ENCODE peak calls at places on chromosomes 4 and X, in four cellular contexts. I, S, A and L are unnamed samples.

GRCh38 chr4:577499-578450 is 1.7 kb upstream of the TMEM271 start:
- DNase-seq in I (peak), S (no peak), A (peak), L (peak)

GRCh38 chrX:154083134-154083517 is 14.4 kb downstream of the MECP2 start:
- DNase-seq in I (no peak), S (no peak), A (no peak), L (no peak)

GRCh38 chr4:46484881-46485280 is 95.0 kb upstream of the GABRA2 start:
- DNase-seq in I (no peak), S (no peak), A (no peak), L (no peak)

GRCh38 chr4:4981827-4982226 is 37.4 kb downstream of the CYTL1 start:
- DNase-seq in I (peak), S (no peak), A (no peak), L (no peak)

GRCh38 chr4:63619771-63620170 is 789.5 kb downstream of the TECRL start:
- DNase-seq in I (no peak), S (no peak), A (no peak), L (no peak)

GRCh38 chr4:11470709-11471441 is 42.2 kb upstream of the HS3ST1 start:
- DNase-seq in I (no peak), S (no peak), A (no peak), L (no peak)

GRCh38 chrX:53795583-53795982 is 109.1 kb upstream of the HUWE1 start:
- DNase-seq in I (peak), S (no peak), A (no peak), L (no peak)

GRCh38 chr4:80538276-80538926 is 202.9 kb downstream of the CFAP299 start:
- DNase-seq in I (no peak), S (no peak), A (peak), L (no peak)

GRCh38 chr4:45438047-45438446 is 685.8 kb downstream of the GABRG1 start:
- DNase-seq in I (no peak), S (no peak), A (no peak), L (no peak)

GRCh38 chr4:158065176-158065575 is 107.6 kb downstream of the GASK1B start:
- DNase-seq in I (no peak), S (no peak), A (no peak), L (no peak)

GRCh38 chrX:40112996-40113395 is 15.2 kb upstream of the BCOR start:
- DNase-seq in I (no peak), S (no peak), A (no peak), L (no peak)

GRCh38 chrX:119541188-119541587 is 24.0 kb downstream of the STEEP1 start:
- DNase-seq in I (no peak), S (no peak), A (peak), L (no peak)

GRCh38 chr4:186979966-186980745 is 256.5 kb upstream of the FAT1 start:
- DNase-seq in I (peak), S (no peak), A (no peak), L (no peak)

GRCh38 chrX:10447577-10448214 is 172.7 kb downstream of the MID1 start:
- DNase-seq in I (no peak), S (no peak), A (peak), L (no peak)

GRCh38 chrX:63922221-63922620 is 137.2 kb upstream of the ARHGEF9 start:
- DNase-seq in I (no peak), S (no peak), A (peak), L (no peak)

GRCh38 chr4:956531-957230 is 16.7 kb downstream of the DGKQ start:
- DNase-seq in I (no peak), S (no peak), A (no peak), L (no peak)

GRCh38 chr4:168628251-168628650 is 131.4 kb downstream of the PALLD start:
- DNase-seq in I (no peak), S (no peak), A (no peak), L (no peak)

GRCh38 chrX:135596495-135596894 is 76.0 kb downstream of the INTS6L start:
- DNase-seq in I (peak), S (peak), A (peak), L (no peak)

GRCh38 chr4:7059673-7060072 is 8.2 kb downstream of the GRPEL1 start:
- DNase-seq in I (no peak), S (no peak), A (no peak), L (no peak)

GRCh38 chr4:4948370-4948769 is 70.9 kb downstream of the CYTL1 start:
- DNase-seq in I (no peak), S (no peak), A (no peak), L (no peak)

GRCh38 chr4:78293841-78294301 is 236.7 kb downstream of the FRAS1 start:
- DNase-seq in I (peak), S (no peak), A (peak), L (no peak)

GRCh38 chr4:94995684-94996394 is 238.1 kb downstream of the BMPR1B start:
- DNase-seq in I (peak), S (no peak), A (peak), L (no peak)

GRCh38 chr4:184309241-184310170 is 91.8 kb upstream of the ENPP6 start:
- DNase-seq in I (no peak), S (no peak), A (no peak), L (peak)

GRCh38 chr4:39565925-39566630 is 38.8 kb upstream of the UGDH start:
- DNase-seq in I (no peak), S (no peak), A (peak), L (peak)

GRCh38 chrX:21151051-21151450 is 223.2 kb upstream of the CNKSR2 start:
- DNase-seq in I (no peak), S (no peak), A (no peak), L (no peak)

GRCh38 chr4:10102193-10102980 is 14.2 kb downstream of the WDR1 start:
- DNase-seq in I (peak), S (no peak), A (no peak), L (no peak)

GRCh38 chr4:40306203-40306602 is 28.9 kb upstream of the CHRNA9 start:
- DNase-seq in I (no peak), S (no peak), A (no peak), L (no peak)

GRCh38 chr4:61079976-61080375 is 120.2 kb upstream of the ADGRL3 start:
- DNase-seq in I (no peak), S (no peak), A (peak), L (no peak)

GRCh38 chrX:386239-386767 is 404 bp downstream of the PPP2R3B start:
- DNase-seq in I (peak), S (no peak), A (no peak), L (no peak)

GRCh38 chr4:101753702-101754101 is 36.8 kb upstream of the BANK1 start:
- DNase-seq in I (no peak), S (no peak), A (no peak), L (no peak)

GRCh38 chr4:1512738-1513660 is 106.8 kb upstream of the NKX1-1 start:
- DNase-seq in I (peak), S (no peak), A (no peak), L (no peak)

GRCh38 chr4:161555689-161556660 is 607.8 kb downstream of the FSTL5 start:
- DNase-seq in I (no peak), S (no peak), A (peak), L (no peak)

GRCh38 chr4:189659302-189659701 is 281.4 kb upstream of the FRG1 start:
- DNase-seq in I (no peak), S (no peak), A (no peak), L (no peak)

GRCh38 chrX:130836447-130836846 is 66.6 kb downstream of the ENOX2 start:
- DNase-seq in I (no peak), S (no peak), A (no peak), L (no peak)

GRCh38 chr4:41913509-41913908 is 21.7 kb upstream of the TMEM33 start:
- DNase-seq in I (no peak), S (no peak), A (no peak), L (no peak)

GRCh38 chr4:8657381-8657776 is 64.8 kb downstream of the CPZ start:
- DNase-seq in I (no peak), S (no peak), A (no peak), L (no peak)

GRCh38 chr4:4753643-4754042 is 105.8 kb upstream of the MSX1 start:
- DNase-seq in I (no peak), S (no peak), A (no peak), L (no peak)

DNA sequence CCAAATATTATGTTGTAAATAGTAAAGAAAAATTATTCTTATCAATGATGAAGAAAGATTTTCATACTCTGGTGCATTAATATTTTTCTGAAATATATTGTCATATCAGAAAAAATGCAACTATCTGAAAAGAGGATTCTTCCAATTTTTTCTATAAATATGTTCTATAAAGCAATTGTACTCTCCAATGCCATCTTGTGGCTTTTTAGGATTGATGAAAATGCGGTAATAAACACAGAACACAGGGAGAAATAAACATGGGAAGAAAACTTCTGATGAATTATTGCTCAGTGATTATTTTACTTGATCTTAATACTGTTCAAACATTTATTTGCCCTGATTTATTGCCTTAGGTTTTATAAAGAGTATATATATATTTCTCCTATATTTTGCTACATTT is 215.4 kb downstream of the IL1RAPL1 start:
- DNase-seq in I (no peak), S (no peak), A (peak), L (no peak)
- TF ChIP-seq CTCF in I (no peak), S (no peak), A (no peak), L (no peak)

GRCh38 chrX:150968862-150969720 is 14.0 kb upstream of the HMGB3 start:
- DNase-seq in I (no peak), S (no peak), A (no peak), L (no peak)
- TF ChIP-seq CTCF in I (no peak), S (no peak), A (no peak), L (no peak)

DNA sequence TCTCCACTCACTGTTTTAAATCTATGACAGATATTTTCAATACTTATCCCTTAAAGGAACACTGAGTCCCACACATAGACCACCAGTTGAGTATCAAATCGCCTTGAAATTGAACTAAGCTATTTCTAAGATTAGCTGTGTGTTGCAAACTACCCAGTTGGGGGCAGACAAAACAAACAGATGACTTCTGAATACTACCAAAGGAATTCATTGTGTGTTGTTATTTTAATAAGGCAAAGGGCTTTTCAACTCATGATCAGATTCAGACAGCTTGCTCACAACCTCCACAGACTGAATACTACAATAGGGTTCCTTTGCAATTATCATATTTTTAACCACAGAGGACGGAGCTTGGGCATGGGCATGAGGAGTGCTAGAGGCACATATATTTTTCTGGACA is 283.0 kb upstream of the GPC4 start:
- DNase-seq in I (no peak), S (no peak), A (peak), L (no peak)
- TF ChIP-seq CTCF in I (no peak), S (no peak), A (no peak), L (peak)

DNA sequence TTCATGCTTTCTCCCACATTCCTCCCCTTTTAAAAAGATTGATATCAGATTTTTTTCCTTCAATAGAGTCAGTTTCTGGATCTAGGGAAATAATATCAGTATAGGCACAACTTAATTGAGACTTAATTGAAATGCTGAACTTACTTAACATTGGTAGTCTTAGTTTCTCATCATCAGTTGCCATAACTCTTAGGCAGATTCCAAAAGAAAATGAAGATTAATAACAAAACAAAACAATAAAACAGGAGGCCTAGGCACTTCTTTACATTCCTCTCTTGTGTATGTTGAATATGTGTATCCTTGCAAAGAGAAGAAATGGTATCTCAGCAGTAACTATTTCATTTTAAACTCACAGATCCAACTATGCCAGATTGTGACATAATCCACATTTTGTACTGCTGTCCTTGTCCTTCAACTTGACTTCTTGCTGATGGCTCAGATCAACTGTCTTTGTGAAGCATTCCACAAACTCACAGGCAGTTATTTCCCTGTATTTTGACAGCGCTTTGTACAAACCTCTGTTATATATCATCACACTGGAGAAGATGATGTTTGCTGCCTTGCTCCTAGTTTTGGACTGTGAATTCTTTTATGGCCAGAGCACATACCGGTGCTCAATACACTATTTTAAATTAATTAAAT is 9.1 kb upstream of the SLC9B2 start:
- DNase-seq in I (no peak), S (no peak), A (no peak), L (no peak)
- TF ChIP-seq CTCF in I (no peak), S (no peak), A (no peak), L (no peak)

GRCh38 chr4:116358633-116359222 is 726.6 kb downstream of the TRAM1L1 start:
- DNase-seq in I (peak), S (no peak), A (peak), L (peak)
- TF ChIP-seq CTCF in I (peak), S (peak), A (peak), L (peak)